ENCODE peak calls at places on chromosomes 5 and 9, in seven cellular contexts. One of them, this sample, is unnamed.

GRCh38 chr5:105978011-105978410 is 1692.7 kb downstream of the EFNA5 start:
- DNase-seq in upper lobe of right lung: no peak
- DNase-seq in cardiac muscle cell: no peak
- DNase-seq in HTR-8/SVneo: no peak
- DNase-seq in stimulated activated CD4-positive, alpha-beta T cell treated with anti-CD3 and anti-CD28 coated beads, Interleukin-1b, Interleukin-23, amount 100 ng/mL, for 24 hours: no peak
- DNase-seq in left cardiac atrium: no peak
- DNase-seq in posterior cingulate gyrus: no peak
- DNase-seq in this sample: no peak

GRCh38 chr5:18102733-18103132 is 468.5 kb downstream of the TAF11L14 start:
- DNase-seq in upper lobe of right lung: no peak
- DNase-seq in cardiac muscle cell: no peak
- DNase-seq in HTR-8/SVneo: no peak
- DNase-seq in stimulated activated CD4-positive, alpha-beta T cell treated with anti-CD3 and anti-CD28 coated beads, Interleukin-1b, Interleukin-23, amount 100 ng/mL, for 24 hours: no peak
- DNase-seq in left cardiac atrium: no peak
- DNase-seq in posterior cingulate gyrus: no peak
- DNase-seq in this sample: peak

GRCh38 chr5:52469835-52470234 is 317.9 kb upstream of the ITGA1 start:
- DNase-seq in upper lobe of right lung: no peak
- DNase-seq in cardiac muscle cell: no peak
- DNase-seq in HTR-8/SVneo: no peak
- DNase-seq in stimulated activated CD4-positive, alpha-beta T cell treated with anti-CD3 and anti-CD28 coated beads, Interleukin-1b, Interleukin-23, amount 100 ng/mL, for 24 hours: no peak
- DNase-seq in left cardiac atrium: no peak
- DNase-seq in posterior cingulate gyrus: no peak
- DNase-seq in this sample: no peak

GRCh38 chr9:127418037-127418471 is 6.1 kb upstream of the ZNF79 start:
- DNase-seq in upper lobe of right lung: peak
- DNase-seq in cardiac muscle cell: peak
- DNase-seq in HTR-8/SVneo: peak
- DNase-seq in stimulated activated CD4-positive, alpha-beta T cell treated with anti-CD3 and anti-CD28 coated beads, Interleukin-1b, Interleukin-23, amount 100 ng/mL, for 24 hours: no peak
- DNase-seq in left cardiac atrium: no peak
- DNase-seq in posterior cingulate gyrus: no peak
- DNase-seq in this sample: no peak

GRCh38 chr9:86836797-86837196 is 110.5 kb downstream of the GAS1 start:
- DNase-seq in upper lobe of right lung: no peak
- DNase-seq in cardiac muscle cell: no peak
- DNase-seq in HTR-8/SVneo: no peak
- DNase-seq in stimulated activated CD4-positive, alpha-beta T cell treated with anti-CD3 and anti-CD28 coated beads, Interleukin-1b, Interleukin-23, amount 100 ng/mL, for 24 hours: no peak
- DNase-seq in left cardiac atrium: no peak
- DNase-seq in posterior cingulate gyrus: no peak
- DNase-seq in this sample: no peak

GRCh38 chr9:87599901-87600610 is 102.4 kb downstream of the DAPK1 start:
- DNase-seq in upper lobe of right lung: no peak
- DNase-seq in cardiac muscle cell: peak
- DNase-seq in HTR-8/SVneo: peak
- DNase-seq in stimulated activated CD4-positive, alpha-beta T cell treated with anti-CD3 and anti-CD28 coated beads, Interleukin-1b, Interleukin-23, amount 100 ng/mL, for 24 hours: no peak
- DNase-seq in left cardiac atrium: no peak
- DNase-seq in posterior cingulate gyrus: no peak
- DNase-seq in this sample: peak

GRCh38 chr5:57072218-57072892 is 101.5 kb upstream of the GPBP1 start:
- DNase-seq in upper lobe of right lung: no peak
- DNase-seq in cardiac muscle cell: no peak
- DNase-seq in HTR-8/SVneo: no peak
- DNase-seq in stimulated activated CD4-positive, alpha-beta T cell treated with anti-CD3 and anti-CD28 coated beads, Interleukin-1b, Interleukin-23, amount 100 ng/mL, for 24 hours: no peak
- DNase-seq in left cardiac atrium: no peak
- DNase-seq in posterior cingulate gyrus: no peak
- DNase-seq in this sample: no peak

GRCh38 chr5:16033196-16033925 is 146.2 kb downstream of the MARCHF11 start:
- DNase-seq in upper lobe of right lung: no peak
- DNase-seq in cardiac muscle cell: no peak
- DNase-seq in HTR-8/SVneo: no peak
- DNase-seq in stimulated activated CD4-positive, alpha-beta T cell treated with anti-CD3 and anti-CD28 coated beads, Interleukin-1b, Interleukin-23, amount 100 ng/mL, for 24 hours: no peak
- DNase-seq in left cardiac atrium: no peak
- DNase-seq in posterior cingulate gyrus: no peak
- DNase-seq in this sample: no peak

GRCh38 chr9:124788542-124789217 is 11.7 kb downstream of the OLFML2A start:
- DNase-seq in upper lobe of right lung: peak
- DNase-seq in cardiac muscle cell: no peak
- DNase-seq in HTR-8/SVneo: no peak
- DNase-seq in stimulated activated CD4-positive, alpha-beta T cell treated with anti-CD3 and anti-CD28 coated beads, Interleukin-1b, Interleukin-23, amount 100 ng/mL, for 24 hours: no peak
- DNase-seq in left cardiac atrium: no peak
- DNase-seq in posterior cingulate gyrus: no peak
- DNase-seq in this sample: no peak

GRCh38 chr5:181191526-181192336 is 13.3 kb downstream of the TRIM7 start:
- DNase-seq in upper lobe of right lung: peak
- DNase-seq in cardiac muscle cell: peak
- DNase-seq in HTR-8/SVneo: peak
- DNase-seq in stimulated activated CD4-positive, alpha-beta T cell treated with anti-CD3 and anti-CD28 coated beads, Interleukin-1b, Interleukin-23, amount 100 ng/mL, for 24 hours: peak
- DNase-seq in left cardiac atrium: peak
- DNase-seq in posterior cingulate gyrus: peak
- DNase-seq in this sample: peak

GRCh38 chr5:55557123-55557522 is 22.4 kb upstream of the PLPP1 start:
- DNase-seq in upper lobe of right lung: no peak
- DNase-seq in cardiac muscle cell: no peak
- DNase-seq in HTR-8/SVneo: no peak
- DNase-seq in stimulated activated CD4-positive, alpha-beta T cell treated with anti-CD3 and anti-CD28 coated beads, Interleukin-1b, Interleukin-23, amount 100 ng/mL, for 24 hours: no peak
- DNase-seq in left cardiac atrium: no peak
- DNase-seq in posterior cingulate gyrus: no peak
- DNase-seq in this sample: no peak

GRCh38 chr9:131319486-131319885 is 30.0 kb downstream of the PLPP7 start:
- DNase-seq in upper lobe of right lung: peak
- DNase-seq in cardiac muscle cell: no peak
- DNase-seq in HTR-8/SVneo: no peak
- DNase-seq in stimulated activated CD4-positive, alpha-beta T cell treated with anti-CD3 and anti-CD28 coated beads, Interleukin-1b, Interleukin-23, amount 100 ng/mL, for 24 hours: no peak
- DNase-seq in left cardiac atrium: peak
- DNase-seq in posterior cingulate gyrus: no peak
- DNase-seq in this sample: no peak

GRCh38 chr5:41009228-41009627 is 61.9 kb downstream of the MROH2B start:
- DNase-seq in upper lobe of right lung: no peak
- DNase-seq in cardiac muscle cell: peak
- DNase-seq in HTR-8/SVneo: peak
- DNase-seq in stimulated activated CD4-positive, alpha-beta T cell treated with anti-CD3 and anti-CD28 coated beads, Interleukin-1b, Interleukin-23, amount 100 ng/mL, for 24 hours: no peak
- DNase-seq in left cardiac atrium: peak
- DNase-seq in posterior cingulate gyrus: no peak
- DNase-seq in this sample: peak

GRCh38 chr5:6905423-6905822 is 192.2 kb downstream of the TENT4A start:
- DNase-seq in upper lobe of right lung: no peak
- DNase-seq in cardiac muscle cell: no peak
- DNase-seq in HTR-8/SVneo: no peak
- DNase-seq in stimulated activated CD4-positive, alpha-beta T cell treated with anti-CD3 and anti-CD28 coated beads, Interleukin-1b, Interleukin-23, amount 100 ng/mL, for 24 hours: no peak
- DNase-seq in left cardiac atrium: peak
- DNase-seq in posterior cingulate gyrus: no peak
- DNase-seq in this sample: no peak

GRCh38 chr9:131008909-131009618 is at the start of gene LAMC3:
- DNase-seq in upper lobe of right lung: no peak
- DNase-seq in cardiac muscle cell: peak
- DNase-seq in HTR-8/SVneo: peak
- DNase-seq in stimulated activated CD4-positive, alpha-beta T cell treated with anti-CD3 and anti-CD28 coated beads, Interleukin-1b, Interleukin-23, amount 100 ng/mL, for 24 hours: no peak
- DNase-seq in left cardiac atrium: no peak
- DNase-seq in posterior cingulate gyrus: no peak
- DNase-seq in this sample: no peak

This sample was measured in HS-27A.